ENCODE peak calls at places on chromosomes 13 and 19, in seven cellular contexts. I, J, A, K, G, O and Z are unnamed samples.
A peak's percentile ranks its signal among the peaks of the same experiment; 100 is the strongest.

GRCh38 chr19:42542791-42543190 is 14.5 kb upstream of the CEACAM1 start:
- DNase-seq in I (no peak), J (no peak), A (no peak), K (no peak), G (no peak), O (no peak), Z (no peak)

GRCh38 chr13:21124853-21125252 is 51.5 kb downstream of the SKA3 start:
- DNase-seq in I (no peak), J (no peak), A (no peak), K (no peak), G (no peak), O (peak; percentile 20), Z (peak; percentile 69)

GRCh38 chr19:38142176-38143035 is 81.6 kb downstream of the DPF1 start:
- DNase-seq in I (peak; percentile 37), J (no peak), A (peak; percentile 5), K (no peak), G (no peak), O (peak; percentile 72), Z (peak; percentile 74)

GRCh38 chr13:109645831-109646230 is 140.6 kb downstream of the IRS2 start:
- DNase-seq in I (no peak), J (no peak), A (no peak), K (no peak), G (no peak), O (no peak), Z (no peak)

GRCh38 chr13:71320452-71320851 is 546.6 kb downstream of the DACH1 start:
- DNase-seq in I (no peak), J (no peak), A (peak; percentile 48), K (no peak), G (peak; percentile 7), O (peak; percentile 41), Z (peak; percentile 23)

GRCh38 chr19:57841364-57841763 is 8.3 kb upstream of the ZNF587 start:
- DNase-seq in I (no peak), J (no peak), A (no peak), K (no peak), G (no peak), O (no peak), Z (no peak)

GRCh38 chr13:66635526-66635925 is 594.6 kb downstream of the PCDH9 start:
- DNase-seq in I (no peak), J (no peak), A (no peak), K (peak; percentile 48), G (peak; percentile 68), O (no peak), Z (no peak)

GRCh38 chr13:51717786-51718398 is 86.1 kb downstream of the DHRS12 start:
- DNase-seq in I (no peak), J (no peak), A (no peak), K (no peak), G (no peak), O (no peak), Z (no peak)

GRCh38 chr19:51023946-51024345 is 2.5 kb downstream of the KLK11 start:
- DNase-seq in I (no peak), J (no peak), A (no peak), K (no peak), G (no peak), O (no peak), Z (no peak)

GRCh38 chr13:94201022-94201421 is 278.5 kb downstream of the DCT start:
- DNase-seq in I (no peak), J (no peak), A (no peak), K (no peak), G (no peak), O (no peak), Z (no peak)